ENCODE peak calls at places on chromosome 16, in six cellular contexts. One of them, this sample, is unnamed.

GRCh38 chr16:13234999-13235398 is 333.6 kb downstream of the SHISA9 start:
- DNase-seq in endothelial cell of umbilical vein: no peak
- DNase-seq in A549: no peak
- DNase-seq in K562: no peak
- DNase-seq in GM12878: no peak
- DNase-seq in HepG2: no peak
- DNase-seq in this sample: no peak

GRCh38 chr16:1674751-1675664 is 3.1 kb upstream of the JPT2 start:
- DNase-seq in endothelial cell of umbilical vein: no peak
- DNase-seq in A549: no peak
- DNase-seq in K562: no peak
- DNase-seq in GM12878: no peak
- DNase-seq in HepG2: no peak
- DNase-seq in this sample: no peak

GRCh38 chr16:56910654-56911539 is 21.0 kb upstream of the HERPUD1 start:
- DNase-seq in endothelial cell of umbilical vein: no peak
- DNase-seq in A549: no peak
- DNase-seq in K562: no peak
- DNase-seq in GM12878: no peak
- DNase-seq in HepG2: no peak
- DNase-seq in this sample: peak; percentile 93

GRCh38 chr16:16014329-16015224 is 65.2 kb downstream of the ABCC1 start:
- DNase-seq in endothelial cell of umbilical vein: peak; percentile 50
- DNase-seq in A549: peak; percentile 92
- DNase-seq in K562: no peak
- DNase-seq in GM12878: no peak
- DNase-seq in HepG2: peak; percentile 93
- DNase-seq in this sample: no peak

GRCh38 chr16:64540449-64540848 is 581.4 kb downstream of the CDH11 start:
- DNase-seq in endothelial cell of umbilical vein: no peak
- DNase-seq in A549: no peak
- DNase-seq in K562: no peak
- DNase-seq in GM12878: no peak
- DNase-seq in HepG2: no peak
- DNase-seq in this sample: no peak

GRCh38 chr16:1152123-1152638 is 725 bp upstream of the CACNA1H start:
- DNase-seq in endothelial cell of umbilical vein: no peak
- DNase-seq in A549: no peak
- DNase-seq in K562: no peak
- DNase-seq in GM12878: no peak
- DNase-seq in HepG2: no peak
- DNase-seq in this sample: no peak

GRCh38 chr16:84239186-84239790 is 524 bp downstream of the KCNG4 start:
- DNase-seq in endothelial cell of umbilical vein: no peak
- DNase-seq in A549: no peak
- DNase-seq in K562: no peak
- DNase-seq in GM12878: no peak
- DNase-seq in HepG2: no peak
- DNase-seq in this sample: peak; percentile 69

GRCh38 chr16:1290860-1291575 is 18.4 kb upstream of the UBE2I start:
- DNase-seq in endothelial cell of umbilical vein: peak; percentile 37
- DNase-seq in A549: no peak
- DNase-seq in K562: no peak
- DNase-seq in GM12878: no peak
- DNase-seq in HepG2: peak; percentile 55
- DNase-seq in this sample: no peak

GRCh38 chr16:2858245-2859025 is 465 bp upstream of the PRSS22 start:
- DNase-seq in endothelial cell of umbilical vein: no peak
- DNase-seq in A549: no peak
- DNase-seq in K562: no peak
- DNase-seq in GM12878: no peak
- DNase-seq in HepG2: no peak
- DNase-seq in this sample: no peak

GRCh38 chr16:57264950-57265371 is 19.5 kb downstream of the PLLP start:
- DNase-seq in endothelial cell of umbilical vein: no peak
- DNase-seq in A549: no peak
- DNase-seq in K562: no peak
- DNase-seq in GM12878: no peak
- DNase-seq in HepG2: no peak
- DNase-seq in this sample: no peak

GRCh38 chr16:51404386-51404785 is 253.3 kb upstream of the SALL1 start:
- DNase-seq in endothelial cell of umbilical vein: no peak
- DNase-seq in A549: no peak
- DNase-seq in K562: no peak
- DNase-seq in GM12878: no peak
- DNase-seq in HepG2: no peak
- DNase-seq in this sample: no peak

GRCh38 chr16:69762843-69763556 is 868 bp downstream of the WWP2 start:
- DNase-seq in endothelial cell of umbilical vein: peak; percentile 56
- DNase-seq in A549: peak; percentile 23
- DNase-seq in K562: no peak
- DNase-seq in GM12878: no peak
- DNase-seq in HepG2: peak; percentile 37
- DNase-seq in this sample: peak; percentile 63

GRCh38 chr16:69859105-69859969 is 91.8 kb upstream of the CLEC18A start:
- DNase-seq in endothelial cell of umbilical vein: peak; percentile 40
- DNase-seq in A549: peak; percentile 54
- DNase-seq in K562: peak; percentile 65
- DNase-seq in GM12878: no peak
- DNase-seq in HepG2: peak; percentile 93
- DNase-seq in this sample: peak; percentile 13

GRCh38 chr16:48444574-48444973 is 59.4 kb upstream of the SIAH1 start:
- DNase-seq in endothelial cell of umbilical vein: peak; percentile 30
- DNase-seq in A549: peak; percentile 77
- DNase-seq in K562: no peak
- DNase-seq in GM12878: no peak
- DNase-seq in HepG2: no peak
- DNase-seq in this sample: no peak

GRCh38 chr16:51155901-51156810 is 5.1 kb upstream of the SALL1 start:
- DNase-seq in endothelial cell of umbilical vein: no peak
- DNase-seq in A549: peak; percentile 13
- DNase-seq in K562: no peak
- DNase-seq in GM12878: no peak
- DNase-seq in HepG2: no peak
- DNase-seq in this sample: no peak

GRCh38 chr16:48277158-48277557 is 29.8 kb upstream of the ABCC11 start:
- DNase-seq in endothelial cell of umbilical vein: no peak
- DNase-seq in A549: no peak
- DNase-seq in K562: no peak
- DNase-seq in GM12878: no peak
- DNase-seq in HepG2: no peak
- DNase-seq in this sample: no peak

GRCh38 chr16:56780646-56781045 is 50.7 kb downstream of the NUP93 start:
- DNase-seq in endothelial cell of umbilical vein: no peak
- DNase-seq in A549: no peak
- DNase-seq in K562: no peak
- DNase-seq in GM12878: no peak
- DNase-seq in HepG2: no peak
- DNase-seq in this sample: peak; percentile 44

GRCh38 chr16:12256880-12257279 is 280.3 kb downstream of the SNX29 start:
- DNase-seq in endothelial cell of umbilical vein: no peak
- DNase-seq in A549: no peak
- DNase-seq in K562: no peak
- DNase-seq in GM12878: no peak
- DNase-seq in HepG2: no peak
- DNase-seq in this sample: no peak

GRCh38 chr16:83176802-83177201 is 550.0 kb downstream of the CDH13 start:
- DNase-seq in endothelial cell of umbilical vein: no peak
- DNase-seq in A549: no peak
- DNase-seq in K562: no peak
- DNase-seq in GM12878: no peak
- DNase-seq in HepG2: no peak
- DNase-seq in this sample: no peak

GRCh38 chr16:21167360-21167759 is 8.9 kb downstream of the LDAF1 start:
- DNase-seq in endothelial cell of umbilical vein: no peak
- DNase-seq in A549: peak; percentile 62
- DNase-seq in K562: no peak
- DNase-seq in GM12878: no peak
- DNase-seq in HepG2: no peak
- DNase-seq in this sample: no peak

GRCh38 chr16:86598607-86599318 is 20.4 kb downstream of the FOXL1 start:
- DNase-seq in endothelial cell of umbilical vein: no peak
- DNase-seq in A549: no peak
- DNase-seq in K562: no peak
- DNase-seq in GM12878: no peak
- DNase-seq in HepG2: no peak
- DNase-seq in this sample: no peak

GRCh38 chr16:24013733-24014645 is 178.2 kb downstream of the PRKCB start:
- DNase-seq in endothelial cell of umbilical vein: no peak
- DNase-seq in A549: peak; percentile 10
- DNase-seq in K562: no peak
- DNase-seq in GM12878: peak; percentile 98
- DNase-seq in HepG2: no peak
- DNase-seq in this sample: peak; percentile 97

GRCh38 chr16:46908540-46909372 is 24.6 kb downstream of the GPT2 start:
- DNase-seq in endothelial cell of umbilical vein: peak; percentile 66
- DNase-seq in A549: peak; percentile 71
- DNase-seq in K562: peak; percentile 69
- DNase-seq in GM12878: no peak
- DNase-seq in HepG2: peak; percentile 71
- DNase-seq in this sample: peak; percentile 81

GRCh38 chr16:9567674-9568073 is 476.2 kb downstream of the HAPSTR1 start:
- DNase-seq in endothelial cell of umbilical vein: no peak
- DNase-seq in A549: no peak
- DNase-seq in K562: no peak
- DNase-seq in GM12878: no peak
- DNase-seq in HepG2: no peak
- DNase-seq in this sample: no peak
- TF ChIP-seq MYC in endothelial cell of umbilical vein: no peak
- TF ChIP-seq MYC in A549: no peak
- TF ChIP-seq MYC in K562: no peak
- TF ChIP-seq MYC in GM12878: no peak
- TF ChIP-seq MYC in HepG2: no peak
- TF ChIP-seq MYC in this sample: no peak

DNA sequence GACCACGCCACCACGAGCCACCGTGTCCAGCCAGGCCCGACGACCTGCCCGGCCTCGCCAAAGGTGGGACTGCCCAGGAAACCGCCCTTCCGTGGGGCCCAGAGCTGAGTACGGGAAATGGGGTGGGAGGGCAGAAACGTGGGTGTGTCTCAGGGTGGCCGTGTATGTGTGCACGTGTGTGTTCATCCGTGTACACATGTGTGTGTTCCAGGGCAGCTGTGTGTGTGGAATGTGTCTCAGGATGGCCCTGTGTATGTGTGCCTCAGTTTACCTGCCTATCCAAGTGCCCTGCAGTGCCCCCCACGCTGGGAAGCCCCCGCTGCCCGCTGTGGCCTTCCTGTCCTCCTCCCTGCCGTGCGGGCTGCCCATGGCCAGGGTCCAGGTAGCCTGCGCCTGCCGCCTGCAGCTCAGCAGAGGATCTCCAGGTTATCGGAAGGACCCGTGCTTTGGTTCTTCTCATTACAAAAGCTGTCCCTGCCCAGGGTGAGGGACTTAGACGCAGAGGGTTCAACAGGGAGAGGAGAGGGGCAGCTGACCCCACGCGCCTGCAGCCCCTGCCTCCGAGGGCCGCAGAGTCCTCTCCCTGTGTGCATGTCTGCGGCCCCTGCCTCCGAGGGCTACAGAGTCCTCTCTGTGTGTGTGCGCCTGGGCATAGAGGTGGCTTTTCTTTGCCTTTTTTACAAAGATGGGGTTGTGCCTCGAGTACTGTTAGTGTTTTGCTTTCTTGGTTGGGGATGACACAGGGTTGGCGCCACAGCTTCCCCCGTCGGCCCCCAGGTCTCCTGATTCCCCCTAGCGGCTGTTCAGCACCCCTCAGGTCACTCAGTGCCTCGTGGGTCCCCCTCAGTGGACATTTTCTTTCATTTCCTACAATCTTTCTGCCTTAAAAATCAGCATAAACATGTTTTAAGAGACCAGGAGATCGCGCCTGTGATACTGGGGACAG is 23.6 kb downstream of the ZNF469 start:
- DNase-seq in endothelial cell of umbilical vein: no peak
- DNase-seq in A549: no peak
- DNase-seq in K562: peak; percentile 84
- DNase-seq in GM12878: no peak
- DNase-seq in HepG2: peak; percentile 16
- DNase-seq in this sample: no peak
- TF ChIP-seq CTCF in endothelial cell of umbilical vein: peak; percentile 27
- TF ChIP-seq CTCF in A549: no peak
- TF ChIP-seq CTCF in K562: peak; percentile 69
- TF ChIP-seq CTCF in GM12878: no peak
- TF ChIP-seq CTCF in HepG2: peak; percentile 47
- TF ChIP-seq CTCF in this sample: no peak

GRCh38 chr16:74667215-74667765 is 613 bp upstream of the RFWD3 start:
- DNase-seq in endothelial cell of umbilical vein: peak; percentile 57
- DNase-seq in A549: peak; percentile 14
- DNase-seq in K562: peak; percentile 49
- DNase-seq in GM12878: no peak
- DNase-seq in HepG2: peak; percentile 41
- DNase-seq in this sample: peak; percentile 74
- TF ChIP-seq MAX in endothelial cell of umbilical vein: no peak
- TF ChIP-seq MAX in A549: no peak
- TF ChIP-seq MAX in K562: no peak
- TF ChIP-seq MAX in GM12878: no peak
- TF ChIP-seq MAX in HepG2: peak; percentile 40
- TF ChIP-seq MAX in this sample: no peak

GRCh38 chr16:28591355-28591754 is 5.5 kb downstream of the SULT1A2 start:
- DNase-seq in endothelial cell of umbilical vein: no peak
- DNase-seq in A549: no peak
- DNase-seq in K562: no peak
- DNase-seq in GM12878: no peak
- DNase-seq in HepG2: no peak
- DNase-seq in this sample: no peak

GRCh38 chr16:28587386-28587785 is 9.5 kb downstream of the SULT1A2 start:
- DNase-seq in endothelial cell of umbilical vein: no peak
- DNase-seq in A549: peak; percentile 37
- DNase-seq in K562: no peak
- DNase-seq in GM12878: no peak
- DNase-seq in HepG2: no peak
- DNase-seq in this sample: no peak

GRCh38 chr16:28590384-28591340 is 6.2 kb downstream of the SULT1A2 start:
- DNase-seq in endothelial cell of umbilical vein: no peak
- DNase-seq in A549: no peak
- DNase-seq in K562: no peak
- DNase-seq in GM12878: no peak
- DNase-seq in HepG2: no peak
- DNase-seq in this sample: no peak

GRCh38 chr16:28589069-28589468 is 7.8 kb downstream of the SULT1A2 start:
- DNase-seq in endothelial cell of umbilical vein: no peak
- DNase-seq in A549: no peak
- DNase-seq in K562: no peak
- DNase-seq in GM12878: no peak
- DNase-seq in HepG2: no peak
- DNase-seq in this sample: no peak

GRCh38 chr16:28589930-28590329 is 6.9 kb downstream of the SULT1A2 start:
- DNase-seq in endothelial cell of umbilical vein: no peak
- DNase-seq in A549: no peak
- DNase-seq in K562: no peak
- DNase-seq in GM12878: no peak
- DNase-seq in HepG2: no peak
- DNase-seq in this sample: no peak
- TF ChIP-seq MYC in endothelial cell of umbilical vein: no peak
- TF ChIP-seq MYC in A549: no peak
- TF ChIP-seq MYC in K562: no peak
- TF ChIP-seq MYC in GM12878: no peak
- TF ChIP-seq MYC in HepG2: no peak
- TF ChIP-seq MYC in this sample: no peak

GRCh38 chr16:25108054-25108453 is 3.5 kb upstream of the LCMT1 start:
- DNase-seq in endothelial cell of umbilical vein: no peak
- DNase-seq in A549: peak; percentile 52
- DNase-seq in K562: peak; percentile 27
- DNase-seq in GM12878: no peak
- DNase-seq in HepG2: peak; percentile 59
- DNase-seq in this sample: peak; percentile 55
- TF ChIP-seq CTCF in endothelial cell of umbilical vein: no peak
- TF ChIP-seq CTCF in A549: no peak
- TF ChIP-seq CTCF in K562: peak; percentile 46
- TF ChIP-seq CTCF in GM12878: peak; percentile 53
- TF ChIP-seq CTCF in HepG2: peak; percentile 67
- TF ChIP-seq CTCF in this sample: peak; percentile 24

This sample was measured in NB4.